ENCODE peak calls at places on chromosomes 16 and 17, in eight cellular contexts. X is KBM-7; P is T-cell; L is effector memory CD4-positive, alpha-beta T cell; J is T-helper 2 cell; I is stimulated activated CD4-positive, alpha-beta T cell treated with anti-CD3 and anti-CD28 coated beads, Interleukin-2, amount 100 ng/mL, for 24 hours; E is NCI-H146; W is HCEC 1CT. R is an unnamed sample.

GRCh38 chr16:57627184-57627871 is 1.1 kb upstream of the ADGRG1 start:
- DNase-seq in L (no peak), P (no peak), J (no peak), W (peak; percentile 70), X (no peak), E (no peak), I (no peak), R (no peak)

GRCh38 chr16:50267651-50268050 is 1.3 kb downstream of the ADCY7 start:
- DNase-seq in L (no peak), E (no peak), J (no peak), P (no peak), W (no peak), I (no peak), X (peak; percentile 39), R (no peak)

GRCh38 chr16:47143329-47143676 is 442 bp downstream of the NETO2 start:
- DNase-seq in J (peak; percentile 31), X (peak; percentile 88), W (peak; percentile 61), E (peak; percentile 64), L (peak; percentile 41), P (peak; percentile 10), I (peak; percentile 75), R (peak; percentile 15)

GRCh38 chr16:24853830-24854229 is 8.1 kb downstream of the SLC5A11 start:
- DNase-seq in W (peak; percentile 66), L (no peak), P (no peak), E (peak; percentile 35), J (no peak), X (no peak), I (no peak), R (no peak)

GRCh38 chr17:39223907-39224777 is 1.6 kb downstream of the STAC2 start:
- DNase-seq in L (no peak), I (no peak), J (no peak), X (no peak), P (no peak), E (no peak), W (no peak), R (no peak)

GRCh38 chr16:22386976-22387375 is 12.6 kb upstream of the CDR2 start:
- DNase-seq in J (no peak), L (no peak), E (no peak), P (no peak), W (peak; percentile 94), I (no peak), X (no peak), R (no peak)

GRCh38 chr16:12166271-12166670 is 189.7 kb downstream of the SNX29 start:
- DNase-seq in J (no peak), P (no peak), L (no peak), X (no peak), W (no peak), I (no peak), E (no peak), R (no peak)

GRCh38 chr16:49693445-49693844 is 162.5 kb downstream of the ZNF423 start:
- DNase-seq in W (no peak), I (no peak), J (no peak), L (no peak), X (no peak), E (no peak), P (no peak), R (no peak)

GRCh38 chr16:7246578-7246977 is 86.1 kb upstream of the RBFOX1 start:
- DNase-seq in I (no peak), X (peak; percentile 10), W (no peak), L (no peak), P (no peak), J (no peak), E (no peak), R (no peak)

GRCh38 chr16:56608043-56608875 is at the start of gene MT2A:
- DNase-seq in X (peak; percentile 97), J (peak; percentile 62), L (peak; percentile 77), E (peak; percentile 90), I (peak; percentile 94), P (peak; percentile 80), W (peak; percentile 100), R (peak; percentile 56)

GRCh38 chr16:17723735-17724134 is 253.0 kb upstream of the XYLT1 start:
- DNase-seq in W (no peak), L (no peak), P (no peak), I (no peak), E (no peak), X (no peak), J (no peak), R (no peak)

GRCh38 chr16:73000020-73000906 is 47.7 kb downstream of the ZFHX3 start:
- DNase-seq in I (no peak), L (no peak), E (peak; percentile 23), P (no peak), W (no peak), J (no peak), X (no peak), R (no peak)

GRCh38 chr16:28984619-28985135 is at the start of gene LAT:
- DNase-seq in L (peak; percentile 71), I (peak; percentile 81), X (peak; percentile 72), W (no peak), P (peak; percentile 78), E (no peak), J (peak; percentile 58), R (no peak)

GRCh38 chr16:88413631-88414030 is 30.9 kb downstream of the ZNF469 start:
- DNase-seq in X (no peak), P (no peak), J (no peak), I (no peak), L (no peak), W (no peak), E (no peak), R (no peak)

GRCh38 chr17:65058615-65059014 is 2.1 kb upstream of the GNA13 start:
- DNase-seq in W (no peak), L (no peak), E (no peak), I (no peak), P (no peak), J (no peak), X (no peak), R (no peak)

GRCh38 chr16:17364319-17365210 is 106.2 kb downstream of the XYLT1 start:
- DNase-seq in I (peak; percentile 26), L (peak; percentile 43), P (peak; percentile 77), J (no peak), X (no peak), W (peak; percentile 39), E (no peak), R (no peak)

GRCh38 chr16:1335996-1336395 is 2.6 kb downstream of the BAIAP3 start:
- DNase-seq in J (no peak), X (no peak), P (no peak), L (no peak), W (no peak), I (no peak), E (peak; percentile 50), R (no peak)

GRCh38 chr16:59067207-59067606 is 333.1 kb upstream of the GOT2 start:
- DNase-seq in L (no peak), I (no peak), X (peak; percentile 99), E (no peak), P (no peak), J (no peak), W (no peak), R (peak; percentile 90)

GRCh38 chr17:42253173-42253545 is 23.0 kb downstream of the STAT5B start:
- DNase-seq in I (no peak), E (no peak), J (no peak), W (no peak), P (no peak), L (no peak), X (no peak), R (no peak)

GRCh38 chr17:78977992-78978973 is 1.4 kb downstream of the LGALS3BP start:
- DNase-seq in E (no peak), L (no peak), I (no peak), P (no peak), W (no peak), J (no peak), X (no peak), R (no peak)

GRCh38 chr16:54816471-54816870 is 114.2 kb upstream of the IRX5 start:
- DNase-seq in W (no peak), X (peak; percentile 35), P (no peak), J (no peak), I (no peak), L (no peak), E (no peak), R (no peak)

GRCh38 chr17:14297161-14297851 is 3.6 kb upstream of the HS3ST3B1 start:
- DNase-seq in L (peak; percentile 16), X (peak; percentile 69), I (peak; percentile 53), P (no peak), E (no peak), W (peak; percentile 50), J (no peak), R (no peak)

GRCh38 chr17:11768106-11768505 is 169.8 kb downstream of the DNAH9 start:
- DNase-seq in L (no peak), P (no peak), X (no peak), J (no peak), E (no peak), W (no peak), I (no peak), R (no peak)

GRCh38 chr17:35879748-35880654 is at the start of gene CCL5:
- DNase-seq in E (no peak), W (peak; percentile 25), X (peak; percentile 46), L (peak; percentile 39), P (peak; percentile 43), I (peak; percentile 28), J (no peak), R (no peak)

GRCh38 chr16:87924937-87925670 is 11.2 kb downstream of the CA5A start:
- DNase-seq in J (no peak), I (no peak), E (peak; percentile 96), P (no peak), W (no peak), L (no peak), X (no peak), R (no peak)

GRCh38 chr16:16059895-16060590 is 110.6 kb downstream of the ABCC1 start:
- DNase-seq in E (no peak), W (no peak), P (no peak), L (no peak), I (no peak), X (no peak), J (no peak), R (no peak)

GRCh38 chr17:71084219-71084618 is 914.9 kb downstream of the KCNJ2 start:
- DNase-seq in X (peak; percentile 35), I (peak; percentile 2), J (no peak), W (peak; percentile 45), P (no peak), E (peak; percentile 40), L (no peak), R (peak; percentile 8)

R was measured in KG1.